ENCODE peak calls at places on chromosomes 12 and 14, in seven cellular contexts. Y is adrenal gland, F is mammary epithelial cell, N is pancreas, H is Peyer's patch, E is fibroblast of the aortic adventitia, C is bronchial epithelial cell. Q is an unnamed sample.

GRCh38 chr14:29126361-29126760 is 359.8 kb downstream of the FOXG1 start:
- DNase-seq in Y (no peak), F (no peak), N (no peak), H (no peak), E (no peak), C (no peak), Q (no peak)

GRCh38 chr12:34163443-34163842 is 141.1 kb downstream of the ALG10 start:
- DNase-seq in Y (no peak), F (no peak), N (peak), H (no peak), E (no peak), C (peak), Q (no peak)

GRCh38 chr12:46430340-46430948 is 57.9 kb upstream of the SLC38A2 start:
- DNase-seq in Y (peak), F (peak), N (no peak), H (no peak), E (peak), C (peak), Q (peak)

GRCh38 chr14:54730156-54730961 is 163.4 kb downstream of the SAMD4A start:
- DNase-seq in Y (no peak), F (no peak), N (no peak), H (peak), E (peak), C (peak), Q (no peak)

GRCh38 chr12:133220521-133220920 is 15.2 kb downstream of the ANHX start:
- DNase-seq in Y (no peak), F (no peak), N (no peak), H (no peak), E (no peak), C (no peak), Q (no peak)

GRCh38 chr12:84502907-84503787 is 409.5 kb downstream of the SLC6A15 start:
- DNase-seq in Y (peak), F (peak), N (peak), H (no peak), E (peak), C (peak), Q (no peak)

GRCh38 chr12:40788276-40788675 is 96.0 kb downstream of the CNTN1 start:
- DNase-seq in Y (no peak), F (no peak), N (no peak), H (no peak), E (no peak), C (no peak), Q (no peak)

GRCh38 chr14:50658203-50658602 is 9.9 kb downstream of the SAV1 start:
- DNase-seq in Y (peak), F (no peak), N (no peak), H (no peak), E (peak), C (peak), Q (no peak)

GRCh38 chr12:90611048-90611447 is 343.9 kb downstream of the CCER1 start:
- DNase-seq in Y (no peak), F (no peak), N (no peak), H (no peak), E (no peak), C (no peak), Q (no peak)

GRCh38 chr12:48758737-48759136 is 30.2 kb downstream of the ADCY6 start:
- DNase-seq in Y (no peak), F (no peak), N (no peak), H (no peak), E (peak), C (no peak), Q (no peak)

GRCh38 chr12:86496595-86496994 is 240.4 kb upstream of the MGAT4C start:
- DNase-seq in Y (no peak), F (no peak), N (no peak), H (no peak), E (no peak), C (peak), Q (no peak)

GRCh38 chr14:26281280-26281998 is 316.4 kb downstream of the NOVA1 start:
- DNase-seq in Y (peak), F (peak), N (no peak), H (no peak), E (peak), C (peak), Q (no peak)

GRCh38 chr12:132470417-132470816 is 19.5 kb upstream of the FBRSL1 start:
- DNase-seq in Y (no peak), F (no peak), N (no peak), H (no peak), E (no peak), C (no peak), Q (no peak)

GRCh38 chr14:64598404-64598803 is 48.6 kb downstream of the PPP1R36 start:
- DNase-seq in Y (no peak), F (no peak), N (no peak), H (no peak), E (no peak), C (no peak), Q (no peak)

GRCh38 chr14:71266994-71267636 is 359.9 kb downstream of the PCNX1 start:
- DNase-seq in Y (no peak), F (peak), N (no peak), H (no peak), E (peak), C (peak), Q (no peak)

GRCh38 chr12:108701779-108702435 is 29.4 kb downstream of the CORO1C start:
- DNase-seq in Y (no peak), F (peak), N (no peak), H (no peak), E (peak), C (peak), Q (no peak)

GRCh38 chr14:57480044-57480443 is 13.6 kb downstream of the CCDC198 start:
- DNase-seq in Y (no peak), F (no peak), N (no peak), H (no peak), E (no peak), C (no peak), Q (no peak)

GRCh38 chr12:25001311-25001710 is 52.4 kb upstream of the BCAT1 start:
- DNase-seq in Y (no peak), F (no peak), N (no peak), H (no peak), E (no peak), C (peak), Q (no peak)

GRCh38 chr14:68976160-68977067 is 2.7 kb downstream of the ACTN1 start:
- DNase-seq in Y (no peak), F (peak), N (no peak), H (no peak), E (peak), C (peak), Q (peak)

GRCh38 chr12:12200363-12200762 is 66.5 kb downstream of the LRP6 start:
- DNase-seq in Y (no peak), F (no peak), N (no peak), H (no peak), E (no peak), C (no peak), Q (no peak)
- TF ChIP-seq CTCF in Y (no peak), F (no peak), N (no peak), H (no peak), E (no peak), C (no peak), Q (no peak)

GRCh38 chr12:19065871-19066270 is 63.7 kb upstream of the PLEKHA5 start:
- DNase-seq in Y (no peak), F (no peak), N (no peak), H (no peak), E (no peak), C (no peak), Q (no peak)
- H3K4me3 ChIP-seq in Y (no peak), F (no peak), N (no peak), H (no peak), E (no peak), C (no peak), Q (no peak)

GRCh38 chr12:69291278-69291593 is 51.9 kb downstream of the CPSF6 start:
- DNase-seq in Y (no peak), F (no peak), N (no peak), H (no peak), E (no peak), C (no peak), Q (no peak)
- TF ChIP-seq CTCF in Y (no peak), F (no peak), N (no peak), H (no peak), E (no peak), C (no peak), Q (peak)

GRCh38 chr12:57765003-57765697 is 1.7 kb downstream of the CYP27B1 start:
- DNase-seq in Y (peak), F (peak), N (peak), H (peak), E (no peak), C (peak), Q (no peak)

GRCh38 chr12:57765698-57766463 is 997 bp downstream of the CYP27B1 start:
- DNase-seq in Y (no peak), F (no peak), N (peak), H (no peak), E (no peak), C (peak), Q (no peak)

GRCh38 chr12:57767317-57767716 is 439 bp upstream of the CYP27B1 start:
- DNase-seq in Y (no peak), F (no peak), N (no peak), H (no peak), E (no peak), C (no peak), Q (no peak)

GRCh38 chr12:57767876-57768275 is 998 bp upstream of the CYP27B1 start:
- DNase-seq in Y (no peak), F (no peak), N (no peak), H (no peak), E (no peak), C (no peak), Q (no peak)

DNA sequence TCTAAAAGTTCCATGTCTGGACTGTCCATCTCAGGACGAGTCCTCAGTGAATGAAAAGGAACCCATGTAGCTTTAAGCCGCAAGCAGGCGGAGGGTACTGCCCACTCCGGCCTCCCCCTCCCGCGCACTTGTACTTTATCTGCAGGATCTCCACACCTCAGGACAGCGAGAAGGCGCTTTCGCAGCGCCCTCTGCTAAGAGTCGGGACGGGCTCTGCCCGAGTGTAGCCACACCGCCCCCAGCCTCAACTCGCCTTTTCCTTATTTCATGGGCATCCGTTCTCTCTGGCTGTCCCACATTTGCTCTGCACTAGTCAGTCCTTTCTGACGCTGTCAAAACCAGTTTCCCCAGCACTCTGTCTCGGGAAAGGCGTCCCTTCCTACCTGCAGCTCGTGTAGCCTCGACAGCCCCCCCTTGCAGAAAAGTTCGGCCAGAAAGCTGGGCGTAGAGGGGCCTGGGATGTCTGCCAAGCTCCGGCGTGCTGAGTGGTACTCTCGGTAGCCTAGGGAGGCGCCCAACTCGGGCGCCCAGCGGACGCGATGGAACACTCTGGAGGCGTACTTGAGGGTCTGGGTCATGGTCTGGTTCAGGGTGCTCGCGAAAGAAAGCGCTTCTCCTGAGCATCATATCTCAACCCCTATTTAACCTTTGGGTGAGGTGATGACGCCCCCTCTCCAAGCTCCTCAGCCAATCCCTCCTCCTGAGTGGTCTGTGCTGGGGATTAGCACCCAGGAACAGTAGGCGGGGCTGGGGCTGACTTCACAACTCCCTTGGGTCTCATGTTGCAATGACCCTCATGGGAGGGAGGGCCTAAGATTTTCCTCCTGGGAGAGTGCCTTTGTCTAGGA is at the start of gene CYP27B1:
- DNase-seq in Y (peak), F (peak), N (peak), H (no peak), E (peak), C (peak), Q (no peak)
- H3K4me3 ChIP-seq in Y (no peak), F (peak), N (peak), H (peak), E (peak), C (peak), Q (peak)